ENCODE peak calls at places on chromosomes 7 and 10, in four cellular contexts. D is HepG2, K is HCT116, H is H1. I is an unnamed sample.
A peak's percentile ranks its signal among the peaks of the same experiment; 100 is the strongest.

GRCh38 chr10:74671716-74672115 is 154.7 kb upstream of the KAT6B start:
- DNase-seq in D (no peak), K (no peak), H (no peak), I (no peak)

GRCh38 chr10:44253769-44254462 is 131.0 kb downstream of the CXCL12 start:
- DNase-seq in D (peak; percentile 49), K (no peak), H (no peak), I (peak; percentile 94)

GRCh38 chr10:99733366-99733765 is 1.3 kb downstream of the CUTC start:
- DNase-seq in D (no peak), K (no peak), H (no peak), I (peak; percentile 13)

GRCh38 chr7:100175296-100175935 is 1.8 kb downstream of the GPC2 start:
- DNase-seq in D (no peak), K (no peak), H (no peak), I (no peak)

GRCh38 chr10:132404169-132404880 is 7.3 kb downstream of the PWWP2B start:
- DNase-seq in D (no peak), K (no peak), H (no peak), I (no peak)

GRCh38 chr7:110090113-110090820 is 1000.7 kb upstream of the LRRN3 start:
- DNase-seq in D (peak; percentile 37), K (peak; percentile 38), H (no peak), I (peak; percentile 37)

GRCh38 chr10:86336341-86336740 is 30.3 kb downstream of the GRID1 start:
- DNase-seq in D (no peak), K (no peak), H (no peak), I (no peak)

GRCh38 chr10:46516660-46517416 is 39.6 kb downstream of the GPRIN2 start:
- DNase-seq in D (no peak), K (no peak), H (peak; percentile 43), I (peak; percentile 96)

GRCh38 chr10:100340948-100341847 is 5.8 kb upstream of the SCD start:
- DNase-seq in D (peak; percentile 77), K (no peak), H (no peak), I (no peak)

GRCh38 chr10:60346661-60347060 is 43.0 kb downstream of the ANK3 start:
- DNase-seq in D (no peak), K (no peak), H (no peak), I (no peak)

GRCh38 chr7:72476608-72477305 is 64.6 kb upstream of the CALN1 start:
- DNase-seq in D (no peak), K (no peak), H (peak; percentile 33), I (no peak)

GRCh38 chr7:123966936-123967335 is 41.9 kb downstream of the SPAM1 start:
- DNase-seq in D (no peak), K (no peak), H (no peak), I (no peak)
- TF ChIP-seq RAD21 in D (no peak), K (peak; percentile 36), H (peak; percentile 50), I (no peak)

GRCh38 chr7:83731154-83731553 is 82.2 kb upstream of the SEMA3E start:
- DNase-seq in D (no peak), K (no peak), H (no peak), I (no peak)

GRCh38 chr7:83732305-83732704 is 83.4 kb upstream of the SEMA3E start:
- DNase-seq in D (no peak), K (no peak), H (no peak), I (no peak)
- TF ChIP-seq RAD21 in D (no peak), K (no peak), H (no peak), I (no peak)

GRCh38 chr7:69076566-69076965 is 521.7 kb upstream of the AUTS2 start:
- DNase-seq in D (no peak), K (no peak), H (no peak), I (no peak)

GRCh38 chr7:69078997-69079769 is 519.1 kb upstream of the AUTS2 start:
- DNase-seq in D (no peak), K (no peak), H (no peak), I (no peak)
- TF ChIP-seq RAD21 in D (no peak), K (no peak), H (no peak), I (no peak)

GRCh38 chr10:36281871-36282331 is 639.8 kb upstream of the FZD8 start:
- DNase-seq in D (no peak), K (no peak), H (no peak), I (peak; percentile 29)

GRCh38 chr10:36277459-36277858 is 635.4 kb upstream of the FZD8 start:
- DNase-seq in D (no peak), K (no peak), H (no peak), I (no peak)

GRCh38 chr10:36283827-36284226 is 641.7 kb upstream of the FZD8 start:
- DNase-seq in D (no peak), K (no peak), H (no peak), I (no peak)

GRCh38 chr10:36280886-36281499 is 638.9 kb upstream of the FZD8 start:
- DNase-seq in D (no peak), K (no peak), H (no peak), I (no peak)

GRCh38 chr10:36280396-36280795 is 638.3 kb upstream of the FZD8 start:
- DNase-seq in D (no peak), K (no peak), H (no peak), I (peak; percentile 54)
- TF ChIP-seq RAD21 in D (no peak), K (no peak), H (no peak), I (no peak)

DNA sequence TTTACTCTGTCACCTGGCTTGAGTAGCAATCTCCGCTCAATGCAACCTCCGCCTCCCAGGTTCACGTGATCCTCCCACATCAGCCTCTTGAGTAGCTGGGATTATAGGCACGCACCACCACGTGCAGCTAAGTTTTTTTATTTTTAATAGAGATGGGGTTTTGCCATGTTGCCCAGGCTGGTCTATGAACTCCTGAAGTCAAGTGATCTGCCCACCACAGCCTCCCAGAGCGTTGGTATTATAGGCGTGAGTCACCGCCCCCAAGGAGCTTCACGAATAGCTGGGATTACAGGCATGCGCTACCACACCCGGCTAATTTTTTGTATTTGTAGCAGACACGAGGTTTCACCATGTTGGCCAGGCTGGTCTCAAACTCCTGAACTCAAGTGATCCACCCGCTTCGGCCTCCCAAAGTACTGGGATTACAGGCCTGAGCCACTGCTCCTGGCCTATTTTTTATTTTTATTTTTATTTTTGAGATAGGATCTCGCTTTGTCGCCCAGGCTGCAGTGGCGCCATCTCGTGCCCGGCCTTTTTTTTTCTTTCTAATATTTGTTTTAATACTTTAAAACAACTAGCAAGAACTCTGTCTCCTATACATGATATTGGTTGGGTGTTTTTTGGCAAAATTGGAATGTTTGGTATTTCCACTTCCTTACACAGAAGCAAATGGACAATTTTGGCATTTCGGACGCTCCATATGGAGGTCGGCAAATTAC is 1.1 kb downstream of the EFCAB10 start:
- DNase-seq in D (no peak), K (peak; percentile 51), H (no peak), I (no peak)
- TF ChIP-seq RAD21 in D (no peak), K (peak; percentile 57), H (peak; percentile 24), I (no peak)

GRCh38 chr10:11541296-11541695 is 70.2 kb downstream of the USP6NL start:
- DNase-seq in D (no peak), K (no peak), H (no peak), I (no peak)

GRCh38 chr10:11535376-11535959 is 76.0 kb downstream of the USP6NL start:
- DNase-seq in D (no peak), K (no peak), H (no peak), I (no peak)

GRCh38 chr10:11536256-11536655 is 75.2 kb downstream of the USP6NL start:
- DNase-seq in D (no peak), K (no peak), H (no peak), I (no peak)

GRCh38 chr10:11538834-11539190 is 72.6 kb downstream of the USP6NL start:
- DNase-seq in D (no peak), K (no peak), H (no peak), I (no peak)

GRCh38 chr10:11539191-11539868 is 72.1 kb downstream of the USP6NL start:
- DNase-seq in D (peak; percentile 30), K (peak; percentile 46), H (no peak), I (peak; percentile 51)
- TF ChIP-seq RAD21 in D (no peak), K (peak; percentile 7), H (no peak), I (no peak)

GRCh38 chr7:101507791-101508252 is 121.3 kb downstream of the MYL10 start:
- DNase-seq in D (peak; percentile 78), K (peak; percentile 63), H (peak; percentile 81), I (peak; percentile 42)
- TF ChIP-seq RAD21 in D (peak; percentile 64), K (peak; percentile 98), H (peak; percentile 94), I (peak; percentile 55)

GRCh38 chr10:73625004-73625883 is 16.0 kb downstream of the MYOZ1 start:
- DNase-seq in D (no peak), K (no peak), H (no peak), I (peak; percentile 25)
- TF ChIP-seq RAD21 in D (no peak), K (no peak), H (no peak), I (no peak)

GRCh38 chr7:1513657-1514095 is 9.5 kb upstream of the INTS1 start:
- DNase-seq in D (no peak), K (no peak), H (no peak), I (no peak)
- TF ChIP-seq RAD21 in D (no peak), K (no peak), H (no peak), I (no peak)

DNA sequence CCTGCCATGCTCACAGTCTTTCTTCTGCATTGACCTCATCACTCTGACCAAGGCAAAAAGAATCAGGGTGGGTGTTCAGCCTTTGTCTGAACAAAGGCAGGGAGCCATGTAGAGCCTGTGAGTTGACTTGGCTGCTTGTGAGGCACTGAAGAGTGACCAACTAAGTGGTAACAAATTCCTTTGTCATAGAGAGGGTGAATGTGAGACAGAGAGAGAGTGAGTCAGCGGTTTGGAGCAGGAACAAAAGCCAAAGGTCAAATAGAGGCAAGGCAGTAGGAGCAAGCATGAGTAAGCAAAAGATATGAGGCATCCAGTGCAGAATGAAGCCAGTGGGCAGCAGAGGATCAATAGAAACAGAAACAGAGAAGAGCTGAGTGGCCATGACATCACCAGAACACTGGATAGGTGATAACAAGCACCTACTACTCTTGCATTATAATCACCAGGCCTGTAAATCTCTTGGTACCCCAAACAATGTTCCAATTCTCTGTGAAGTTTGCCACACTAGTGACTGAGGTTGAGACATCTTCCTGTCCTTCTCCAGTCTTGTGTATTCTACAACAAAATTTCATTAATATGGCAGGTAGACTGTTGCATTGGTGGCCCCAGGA is 116.2 kb upstream of the LAMB4 start:
- DNase-seq in D (peak; percentile 80), K (peak; percentile 61), H (no peak), I (peak; percentile 96)
- TF ChIP-seq RAD21 in D (no peak), K (peak; percentile 33), H (no peak), I (no peak)